ENCODE peak calls at places on chromosomes 2 and 18, in six cellular contexts. X is GM20000, M is NT2/D1, Z is body of pancreas, F is endothelial cell, L is BJ. H is an unnamed sample.

GRCh38 chr2:120177011-120177621 is 46.1 kb downstream of the TMEM185B start:
- DNase-seq in F (no peak), M (no peak), X (peak; percentile 78), L (no peak), Z (peak; percentile 18), H (peak; percentile 80)

GRCh38 chr2:217804338-217804737 is 198.5 kb downstream of the TNS1 start:
- DNase-seq in Z (no peak), L (no peak), M (no peak), F (no peak), X (no peak), H (no peak)

GRCh38 chr2:90207454-90208058 is 1516.1 kb downstream of the RPIA start:
- DNase-seq in Z (no peak), M (no peak), L (no peak), F (no peak), X (peak; percentile 8), H (no peak)

GRCh38 chr2:132448771-132449170 is 32.2 kb downstream of the GPR39 start:
- DNase-seq in L (no peak), M (peak; percentile 23), F (peak; percentile 43), Z (peak; percentile 56), X (no peak), H (no peak)

GRCh38 chr2:134491022-134491421 is 227.8 kb downstream of the TMEM163 start:
- DNase-seq in Z (no peak), F (no peak), L (no peak), M (no peak), X (no peak), H (no peak)

GRCh38 chr18:45760443-45761036 is 36.6 kb downstream of the SLC14A1 start:
- DNase-seq in X (no peak), Z (no peak), M (no peak), F (no peak), L (no peak), H (no peak)

GRCh38 chr18:74303936-74304335 is 11.7 kb upstream of the C18orf63 start:
- DNase-seq in X (no peak), F (no peak), Z (no peak), L (no peak), M (no peak), H (no peak)

GRCh38 chr2:238105506-238106338 is 5.6 kb downstream of the ESPNL start:
- DNase-seq in Z (no peak), M (no peak), L (no peak), F (no peak), X (no peak), H (no peak)

GRCh38 chr2:30147196-30147714 is 448 bp downstream of the YPEL5 start:
- DNase-seq in Z (no peak), M (no peak), X (peak; percentile 62), F (peak; percentile 47), L (no peak), H (no peak)

GRCh38 chr2:235030126-235030525 is 78.3 kb downstream of the SH3BP4 start:
- DNase-seq in M (no peak), X (no peak), Z (no peak), F (no peak), L (no peak), H (no peak)

GRCh38 chr2:120609826-120610395 is 125.8 kb upstream of the GLI2 start:
- DNase-seq in M (no peak), X (no peak), L (no peak), Z (no peak), F (no peak), H (no peak)

GRCh38 chr2:187996630-187997029 is 295.0 kb upstream of the GULP1 start:
- DNase-seq in M (no peak), L (no peak), Z (no peak), X (no peak), F (no peak), H (no peak)

GRCh38 chr2:102000813-102001766 is 9.3 kb downstream of the IL1R2 start:
- DNase-seq in M (no peak), Z (no peak), F (no peak), X (no peak), L (no peak), H (no peak)

GRCh38 chr2:16281451-16282330 is 341.3 kb downstream of the MYCN start:
- DNase-seq in L (no peak), X (peak; percentile 34), F (peak; percentile 42), Z (peak; percentile 17), M (peak; percentile 64), H (no peak)

GRCh38 chr2:208072250-208072892 is 47.0 kb upstream of the PLEKHM3 start:
- DNase-seq in M (peak; percentile 76), X (peak; percentile 53), F (peak; percentile 80), Z (peak; percentile 72), L (no peak), H (peak; percentile 51)

GRCh38 chr2:36706021-36706328 is 9.5 kb downstream of the VIT start:
- DNase-seq in M (no peak), F (no peak), X (no peak), L (no peak), Z (no peak), H (no peak)

GRCh38 chr2:187429989-187430388 is 18.1 kb downstream of the CALCRL start:
- DNase-seq in Z (no peak), X (no peak), F (no peak), L (peak; percentile 40), M (no peak), H (no peak)

GRCh38 chr2:98158305-98158704 is 71.3 kb downstream of the VWA3B start:
- DNase-seq in M (no peak), F (no peak), L (no peak), X (no peak), Z (peak; percentile 26), H (no peak)

GRCh38 chr2:71796174-71796592 is 342.8 kb downstream of the DYSF start:
- DNase-seq in Z (no peak), F (no peak), X (no peak), M (no peak), L (peak; percentile 59), H (no peak)

GRCh38 chr2:160253440-160254296 is 53.6 kb upstream of the ITGB6 start:
- DNase-seq in L (no peak), Z (peak; percentile 36), F (no peak), M (no peak), X (no peak), H (no peak)

GRCh38 chr2:219142329-219142728 is 18.3 kb downstream of the NHEJ1 start:
- DNase-seq in F (no peak), M (no peak), X (no peak), Z (no peak), L (peak; percentile 76), H (no peak)

GRCh38 chr2:195608768-195609454 is 48.1 kb upstream of the SLC39A10 start:
- DNase-seq in M (no peak), X (no peak), Z (no peak), F (no peak), L (no peak), H (no peak)

GRCh38 chr2:230944123-230944653 is 19.1 kb upstream of the GPR55 start:
- DNase-seq in Z (no peak), L (no peak), M (no peak), X (peak; percentile 78), F (no peak), H (no peak)

GRCh38 chr2:236047886-236048540 is 120.2 kb downstream of the GBX2 start:
- DNase-seq in M (no peak), Z (no peak), X (no peak), L (no peak), F (no peak), H (no peak)

GRCh38 chr2:187875271-187875670 is 321.0 kb upstream of the TFPI start:
- DNase-seq in Z (no peak), L (no peak), X (no peak), F (no peak), M (no peak), H (no peak)

GRCh38 chr2:121244616-121245015 is 40.4 kb downstream of the TFCP2L1 start:
- DNase-seq in L (no peak), X (no peak), Z (no peak), M (no peak), F (no peak), H (no peak)

GRCh38 chr2:116074161-116074560 is 1631.7 kb downstream of the DPP10 start:
- DNase-seq in L (no peak), M (no peak), F (no peak), Z (no peak), X (no peak), H (no peak)

GRCh38 chr2:18721038-18721922 is 131.9 kb upstream of the NT5C1B start:
- DNase-seq in X (no peak), L (no peak), M (no peak), Z (no peak), F (no peak), H (no peak)